ENCODE peak calls at places on chromosome 11, in four cellular contexts. Y is omental fat pad, A is neural progenitor cell, T is lower leg skin. U is an unnamed sample.

GRCh38 chr11:81932303-81932702 is 801.4 kb downstream of the FAM181B start:
- DNase-seq in Y (no peak), A (no peak), T (no peak), U (no peak)

GRCh38 chr11:20874358-20874757 is 205.0 kb downstream of the NELL1 start:
- DNase-seq in Y (no peak), A (no peak), T (no peak), U (no peak)

GRCh38 chr11:46360878-46361277 is 13.6 kb downstream of the DGKZ start:
- DNase-seq in Y (no peak), A (no peak), T (no peak), U (no peak)

GRCh38 chr11:36306888-36307287 is 10.8 kb downstream of the PRR5L start:
- DNase-seq in Y (no peak), A (peak), T (no peak), U (peak)

GRCh38 chr11:9176136-9176535 is 84.7 kb upstream of the SCUBE2 start:
- DNase-seq in Y (no peak), A (no peak), T (no peak), U (no peak)

GRCh38 chr11:124839051-124839971 is 25.9 kb upstream of the ROBO3 start:
- DNase-seq in Y (no peak), A (peak), T (no peak), U (no peak)

GRCh38 chr11:113505541-113506375 is 30.6 kb upstream of the DRD2 start:
- DNase-seq in Y (no peak), A (peak), T (peak), U (peak)

GRCh38 chr11:87063982-87064381 is 26.2 kb downstream of the TMEM135 start:
- DNase-seq in Y (no peak), A (no peak), T (no peak), U (peak)

GRCh38 chr11:134200688-134201087 is 23.1 kb downstream of the NCAPD3 start:
- DNase-seq in Y (no peak), A (no peak), T (no peak), U (no peak)

GRCh38 chr11:57276857-57277505 is 39.9 kb upstream of the APLNR start:
- DNase-seq in Y (no peak), A (no peak), T (peak), U (peak)

GRCh38 chr11:1669546-1670218 is 27.3 kb upstream of the KRTAP5-6 start:
- DNase-seq in Y (no peak), A (no peak), T (peak), U (no peak)

GRCh38 chr11:90525962-90526361 is 303.1 kb upstream of the CHORDC1 start:
- DNase-seq in Y (no peak), A (no peak), T (no peak), U (no peak)

GRCh38 chr11:27296406-27296994 is 66.5 kb downstream of the CCDC34 start:
- DNase-seq in Y (no peak), A (peak), T (no peak), U (peak)

GRCh38 chr11:2655834-2656622 is 43.8 kb downstream of the KCNQ1OT1 start:
- DNase-seq in Y (no peak), A (no peak), T (no peak), U (peak)

GRCh38 chr11:123377355-123377754 is 52.7 kb upstream of the GRAMD1B start:
- DNase-seq in Y (no peak), A (no peak), T (no peak), U (no peak)

GRCh38 chr11:120386318-120386717 is 50.1 kb downstream of the ARHGEF12 start:
- DNase-seq in Y (no peak), A (no peak), T (no peak), U (no peak)

GRCh38 chr11:75200531-75200930 is 40.0 kb upstream of the TPBGL start:
- DNase-seq in Y (no peak), A (no peak), T (peak), U (no peak)

GRCh38 chr11:68122936-68123539 is 1.9 kb upstream of the CHKA start:
- DNase-seq in Y (no peak), A (peak), T (no peak), U (no peak)

GRCh38 chr11:86678823-86679222 is 6.4 kb upstream of the ME3 start:
- DNase-seq in Y (no peak), A (peak), T (no peak), U (no peak)

GRCh38 chr11:74325649-74326645 is 14.5 kb upstream of the P4HA3 start:
- DNase-seq in Y (no peak), A (no peak), T (peak), U (no peak)

GRCh38 chr11:131760191-131760951 is 390.0 kb downstream of the NTM start:
- DNase-seq in Y (no peak), A (peak), T (no peak), U (no peak)

GRCh38 chr11:2534957-2535672 is 90.3 kb downstream of the KCNQ1 start:
- DNase-seq in Y (no peak), A (no peak), T (peak), U (no peak)

GRCh38 chr11:13354335-13354734 is 76.7 kb downstream of the BMAL1 start:
- DNase-seq in Y (no peak), A (peak), T (peak), U (peak)

GRCh38 chr11:2209370-2209801 is 37.8 kb upstream of the TH start:
- DNase-seq in Y (no peak), A (no peak), T (peak), U (no peak)

GRCh38 chr11:78161937-78162336 is 22.5 kb upstream of the ALG8 start:
- DNase-seq in Y (no peak), A (no peak), T (no peak), U (no peak)

GRCh38 chr11:42976636-42977217 is 335.1 kb upstream of the API5 start:
- DNase-seq in Y (no peak), A (no peak), T (no peak), U (no peak)

GRCh38 chr11:35082322-35083180 is 56.4 kb upstream of the CD44 start:
- DNase-seq in Y (peak), A (peak), T (peak), U (peak)

GRCh38 chr11:113179181-113179701 is 135.1 kb upstream of the TTC12 start:
- DNase-seq in Y (no peak), A (peak), T (no peak), U (no peak)

GRCh38 chr11:77468527-77468926 is 5.4 kb downstream of the PAK1 start:
- DNase-seq in Y (no peak), A (no peak), T (no peak), U (no peak)

GRCh38 chr11:36702330-36703054 is 104.5 kb upstream of the RAG2 start:
- DNase-seq in Y (no peak), A (peak), T (no peak), U (peak)

GRCh38 chr11:121864660-121865059 is 251.4 kb downstream of the BLID start:
- DNase-seq in Y (no peak), A (no peak), T (no peak), U (no peak)

GRCh38 chr11:134120921-134121526 is 52.2 kb downstream of the JAM3 start:
- DNase-seq in Y (no peak), A (no peak), T (no peak), U (no peak)

GRCh38 chr11:120233207-120233803 is 6.6 kb upstream of the POU2F3 start:
- DNase-seq in Y (no peak), A (no peak), T (no peak), U (no peak)

GRCh38 chr11:74487875-74488274 is 5.6 kb downstream of the LIPT2 start:
- DNase-seq in Y (no peak), A (peak), T (no peak), U (peak)

GRCh38 chr11:116989184-116989583 is 109.0 kb downstream of the SIK3 start:
- DNase-seq in Y (no peak), A (no peak), T (no peak), U (no peak)

GRCh38 chr11:88357323-88358039 is 19.9 kb upstream of the CTSC start:
- DNase-seq in Y (no peak), A (no peak), T (no peak), U (peak)

GRCh38 chr11:103051158-103051801 is 40.7 kb downstream of the DCUN1D5 start:
- DNase-seq in Y (no peak), A (no peak), T (no peak), U (no peak)
- TF ChIP-seq CTCF in Y (no peak), A (no peak), T (no peak), U (no peak)

DNA sequence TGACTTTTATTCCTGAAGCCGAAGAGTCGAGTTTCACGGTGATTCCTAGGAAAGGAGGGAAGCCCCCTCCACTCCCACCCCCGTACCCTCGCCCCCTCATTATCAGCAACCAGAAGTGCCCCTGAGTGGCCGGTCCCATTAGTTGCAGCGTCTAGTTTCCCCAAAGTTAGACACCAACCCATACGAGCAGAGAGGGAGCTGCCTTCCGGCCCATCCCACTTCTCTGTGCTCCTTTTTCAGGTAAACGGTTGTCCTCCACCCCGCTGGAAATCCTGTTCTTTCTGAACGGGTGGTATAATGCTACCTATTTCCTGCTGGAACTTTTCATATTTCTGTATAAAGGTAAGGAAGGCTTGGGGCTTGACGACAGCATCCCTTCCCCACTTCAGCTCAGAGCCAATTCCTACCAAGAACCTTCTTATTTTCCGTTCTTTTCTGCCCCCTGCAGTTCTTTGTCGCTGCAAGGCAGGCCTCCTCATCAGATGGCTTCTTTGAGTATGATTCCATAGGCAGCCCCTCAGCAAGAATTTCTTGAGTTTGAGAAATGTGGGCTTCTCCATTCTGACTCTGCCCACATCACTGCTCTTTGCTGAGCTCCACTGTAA is 706 bp downstream of the TMEM216 start:
- DNase-seq in Y (no peak), A (peak), T (no peak), U (peak)
- TF ChIP-seq CTCF in Y (no peak), A (no peak), T (no peak), U (peak)

GRCh38 chr11:129790131-129790530 is 25.5 kb upstream of the TMEM45B start:
- DNase-seq in Y (no peak), A (no peak), T (no peak), U (no peak)

GRCh38 chr11:129788278-129788677 is 27.4 kb upstream of the TMEM45B start:
- DNase-seq in Y (no peak), A (no peak), T (no peak), U (no peak)

GRCh38 chr11:129787518-129787917 is 28.1 kb upstream of the TMEM45B start:
- DNase-seq in Y (no peak), A (no peak), T (no peak), U (peak)

GRCh38 chr11:129791515-129791914 is 24.1 kb upstream of the TMEM45B start:
- DNase-seq in Y (no peak), A (no peak), T (no peak), U (no peak)

DNA sequence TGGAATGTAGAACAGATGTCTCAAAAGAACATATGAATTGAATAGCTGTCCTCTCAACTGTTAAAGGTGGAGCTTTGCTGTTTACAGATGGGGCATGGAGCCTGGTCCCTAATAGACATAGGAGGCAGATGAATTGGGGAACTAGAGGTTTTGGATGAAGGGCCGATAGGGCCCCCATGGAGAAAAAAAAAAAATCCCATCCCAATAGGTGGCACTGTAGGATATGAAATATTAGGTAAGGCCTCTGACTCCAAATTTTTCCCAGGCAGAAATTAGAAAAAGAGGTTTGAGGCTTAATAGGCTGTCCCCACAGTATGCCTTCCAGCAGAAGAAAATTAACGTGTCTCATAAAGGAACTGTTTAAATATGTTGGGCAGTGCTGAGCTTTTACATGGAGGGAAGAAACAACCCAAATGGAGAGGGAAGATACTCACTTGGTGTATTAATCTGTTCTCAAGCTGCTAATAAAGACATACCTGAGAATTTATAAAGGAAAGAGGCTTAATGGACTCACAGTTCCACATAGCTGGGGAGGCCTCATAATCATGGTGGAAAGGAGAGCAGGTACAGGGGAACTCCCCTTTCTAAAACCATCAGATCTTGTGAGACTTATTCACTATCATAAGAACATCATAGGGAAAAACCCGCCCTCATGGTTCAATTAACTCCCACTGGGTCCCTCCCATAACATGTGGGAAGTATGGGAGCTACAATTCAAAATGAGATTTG is 30.1 kb upstream of the TMEM45B start:
- DNase-seq in Y (no peak), A (no peak), T (no peak), U (peak)
- TF ChIP-seq CTCF in Y (no peak), A (peak), T (no peak), U (peak)

DNA sequence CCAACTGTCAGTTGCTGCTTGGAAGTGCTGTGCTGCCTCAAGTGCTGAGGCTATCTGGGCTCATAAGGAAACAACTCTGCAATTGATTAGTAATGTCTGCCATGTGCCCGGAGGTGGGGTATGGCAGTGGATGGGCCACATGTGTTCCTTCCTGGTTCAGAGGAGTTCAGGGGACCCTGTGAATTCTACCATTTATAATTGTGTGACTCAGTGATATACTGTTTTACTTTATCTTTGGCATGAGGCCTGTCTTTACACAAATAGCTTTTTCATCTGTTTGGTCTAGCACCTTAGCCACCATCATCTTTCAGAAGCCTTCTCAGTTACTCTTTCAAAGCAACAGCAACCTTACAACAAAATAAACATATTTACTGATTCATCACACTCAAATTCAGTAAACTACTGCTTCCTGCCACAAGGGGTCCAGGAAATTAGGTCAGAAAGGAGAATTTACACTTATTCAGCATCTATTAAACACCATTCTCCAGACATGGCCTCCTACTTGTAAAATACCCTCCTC is 20.9 kb downstream of the DKK3 start:
- DNase-seq in Y (no peak), A (no peak), T (peak), U (peak)
- TF ChIP-seq CTCF in Y (no peak), A (peak), T (no peak), U (peak)

GRCh38 chr11:95284057-95285052 is 53.4 kb upstream of the SESN3 start:
- DNase-seq in Y (no peak), A (no peak), T (no peak), U (peak)
- TF ChIP-seq CTCF in Y (no peak), A (no peak), T (no peak), U (no peak)

DNA sequence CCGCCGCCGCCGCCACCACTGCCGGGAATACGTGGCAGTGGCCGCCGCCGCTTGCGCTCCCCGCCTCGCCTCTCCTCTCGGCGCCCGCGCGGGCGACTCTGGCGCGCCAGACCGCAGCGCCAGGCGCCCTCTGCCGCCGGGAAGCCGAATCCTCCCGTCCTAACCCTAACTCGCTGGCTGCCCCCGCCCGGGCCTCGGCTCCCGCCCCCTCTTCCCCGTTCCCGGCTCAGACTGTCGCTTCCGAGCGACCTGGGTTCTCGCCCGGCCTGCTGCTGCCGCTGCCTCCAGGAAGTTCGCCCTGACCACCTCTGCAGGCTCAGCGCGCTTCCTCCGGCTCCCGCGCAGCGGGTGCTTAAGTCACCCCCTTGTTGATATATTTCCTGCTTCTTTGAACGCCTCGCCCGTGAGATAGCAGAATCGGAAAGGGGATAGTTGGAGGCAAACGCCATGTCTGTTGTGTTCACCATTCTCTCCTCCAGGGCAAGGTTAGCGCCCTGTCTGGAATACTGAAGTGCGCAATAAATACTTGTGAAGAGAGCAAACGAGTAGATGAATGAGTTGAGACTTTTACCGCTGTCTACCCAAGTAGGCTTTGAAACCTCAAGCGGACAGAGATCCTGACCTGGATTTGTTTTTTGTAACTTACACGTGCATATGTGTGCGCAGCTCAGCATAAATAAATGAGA is at the start of gene SMCO4:
- DNase-seq in Y (peak), A (peak), T (peak), U (peak)
- TF ChIP-seq CTCF in Y (no peak), A (peak), T (no peak), U (peak)